ENCODE peak calls at places on chromosome 10, in five cellular contexts. E is GM23248, L is MM.1S, R is heart left ventricle, A is colonic mucosa. U is an unnamed sample. For H3K27me3, the result is how much of the 10 kb centered on the place peaks cover.

GRCh38 chr10:117226813-117227451 is 14.0 kb upstream of the SLC18A2 start:
- DNase-seq in E (peak), L (no peak), R (no peak), A (peak), U (no peak)

GRCh38 chr10:128147669-128148068 is 21.4 kb upstream of the MKI67 start:
- DNase-seq in E (peak), L (no peak), R (no peak), A (no peak), U (no peak)

GRCh38 chr10:47022311-47023131 is 111.3 kb downstream of the PTPN20 start:
- DNase-seq in E (no peak), L (no peak), R (no peak), A (no peak), U (peak)

GRCh38 chr10:114538544-114538906 is 119.5 kb downstream of the ABLIM1 start:
- DNase-seq in E (no peak), L (peak), R (no peak), A (peak), U (peak)

GRCh38 chr10:112834661-112835060 is 115.4 kb upstream of the TCF7L2 start:
- DNase-seq in E (no peak), L (no peak), R (no peak), A (no peak), U (no peak)

GRCh38 chr10:24384954-24385353 is 176.0 kb downstream of the KIAA1217 start:
- DNase-seq in E (no peak), L (no peak), R (no peak), A (no peak), U (no peak)

GRCh38 chr10:8674230-8674629 is 619.7 kb downstream of the GATA3 start:
- DNase-seq in E (no peak), L (no peak), R (no peak), A (no peak), U (no peak)

GRCh38 chr10:34113504-34114225 is 701.4 kb downstream of the PARD3 start:
- DNase-seq in E (no peak), L (no peak), R (no peak), A (no peak), U (no peak)

DNA sequence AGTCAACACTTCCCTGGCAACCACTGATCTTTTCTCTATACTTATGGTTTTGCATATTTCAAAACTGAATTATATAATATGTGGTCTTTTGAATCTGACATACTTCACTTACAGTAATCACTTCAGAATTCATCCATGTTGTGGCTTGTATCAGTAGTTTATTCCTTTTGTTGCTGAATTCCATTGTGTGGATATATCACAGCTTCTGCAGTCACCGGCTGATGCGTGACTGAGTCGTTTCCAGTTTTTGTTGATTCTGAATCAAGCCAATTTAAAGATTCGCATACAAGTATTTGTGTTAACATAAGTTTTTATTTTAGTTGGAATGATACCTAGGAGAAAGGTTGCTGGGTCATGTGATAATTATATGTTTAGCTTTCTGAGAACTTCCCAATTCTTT is 672.5 kb upstream of the ANKRD30A start:
- DNase-seq in E (no peak), L (no peak), R (no peak), A (no peak), U (no peak)
- H3K27me3 ChIP-seq in E (under half), L (under half), R (under half), A (under half), U (under half)

DNA sequence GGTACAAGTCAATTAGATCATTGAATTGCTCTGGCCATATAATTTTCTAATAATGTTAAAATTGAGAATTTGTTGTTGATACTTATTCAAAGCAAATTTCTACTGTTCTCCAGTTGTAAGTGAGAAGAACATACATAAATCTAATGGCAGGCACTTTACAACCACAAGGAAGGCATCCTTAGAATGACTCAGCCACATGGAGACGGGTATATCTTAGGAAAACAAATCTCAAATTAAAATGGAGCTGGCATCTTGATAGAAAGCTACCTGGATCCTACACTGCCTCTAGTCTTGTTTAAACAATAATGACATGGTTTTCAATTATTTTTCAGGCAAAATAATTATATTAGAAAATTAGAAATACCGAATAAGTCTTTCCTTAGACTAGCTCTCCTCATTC is 1183.7 kb upstream of the SORCS1 start:
- DNase-seq in E (no peak), L (no peak), R (no peak), A (no peak), U (no peak)
- H3K27me3 ChIP-seq in E (under half), L (under half), R (under half), A (under half), U (under half)

GRCh38 chr10:70053212-70053895 is 708 bp downstream of the MACROH2A2 start:
- DNase-seq in E (peak), L (no peak), R (peak), A (peak), U (peak)

GRCh38 chr10:70054902-70055301 is 2.3 kb downstream of the MACROH2A2 start:
- DNase-seq in E (no peak), L (no peak), R (no peak), A (no peak), U (no peak)

GRCh38 chr10:70055550-70055949 is 2.9 kb downstream of the MACROH2A2 start:
- DNase-seq in E (peak), L (no peak), R (no peak), A (no peak), U (no peak)

GRCh38 chr10:70052462-70053211 is at the start of gene MACROH2A2:
- DNase-seq in E (peak), L (no peak), R (peak), A (peak), U (peak)

DNA sequence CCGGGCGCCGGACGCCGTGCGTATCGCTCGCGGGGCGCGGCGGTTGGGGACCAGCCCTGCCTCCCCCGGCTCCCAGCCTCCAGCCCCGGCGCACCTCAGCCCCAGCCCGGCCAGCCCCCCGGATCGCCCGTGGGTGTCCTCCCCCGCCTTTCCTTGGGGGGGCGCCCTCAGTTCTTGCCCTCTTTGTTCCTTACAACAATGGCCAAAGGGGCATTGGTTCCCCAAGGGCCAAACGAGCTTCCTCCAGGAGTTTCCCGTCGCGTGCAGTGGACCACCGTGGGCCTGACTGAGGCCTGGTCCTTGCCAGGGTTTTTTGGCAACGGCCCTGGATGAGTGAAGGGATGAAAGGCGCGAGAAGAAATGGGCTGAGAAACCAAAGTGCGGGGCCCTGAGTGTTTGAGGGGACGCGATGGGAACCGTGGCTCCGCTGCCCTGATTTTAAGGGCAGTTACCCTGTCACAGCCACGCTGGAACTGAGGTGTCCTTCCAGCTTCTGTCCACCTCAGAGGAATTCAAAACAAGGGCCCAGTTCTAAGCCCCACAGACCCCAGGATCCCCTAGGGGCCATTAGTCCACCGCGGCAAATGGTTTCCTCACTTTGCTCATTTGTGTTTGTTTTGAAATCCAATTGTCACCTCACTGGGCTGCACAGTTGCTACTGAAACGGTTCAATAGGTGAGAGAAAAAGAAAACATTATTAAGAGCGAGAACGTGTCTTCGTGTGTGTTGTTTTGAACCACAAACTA is 1.4 kb downstream of the MACROH2A2 start:
- DNase-seq in E (no peak), L (no peak), R (peak), A (peak), U (peak)
- H3K27me3 ChIP-seq in E (under half), L (under half), R (under half), A (under half), U (under half)

GRCh38 chr10:14299516-14299915 is 31.2 kb downstream of the FRMD4A start:
- DNase-seq in E (no peak), L (no peak), R (no peak), A (no peak), U (no peak)
- H3K27me3 ChIP-seq in E (under half), L (under half), R (under half), A (under half), U (under half)

DNA sequence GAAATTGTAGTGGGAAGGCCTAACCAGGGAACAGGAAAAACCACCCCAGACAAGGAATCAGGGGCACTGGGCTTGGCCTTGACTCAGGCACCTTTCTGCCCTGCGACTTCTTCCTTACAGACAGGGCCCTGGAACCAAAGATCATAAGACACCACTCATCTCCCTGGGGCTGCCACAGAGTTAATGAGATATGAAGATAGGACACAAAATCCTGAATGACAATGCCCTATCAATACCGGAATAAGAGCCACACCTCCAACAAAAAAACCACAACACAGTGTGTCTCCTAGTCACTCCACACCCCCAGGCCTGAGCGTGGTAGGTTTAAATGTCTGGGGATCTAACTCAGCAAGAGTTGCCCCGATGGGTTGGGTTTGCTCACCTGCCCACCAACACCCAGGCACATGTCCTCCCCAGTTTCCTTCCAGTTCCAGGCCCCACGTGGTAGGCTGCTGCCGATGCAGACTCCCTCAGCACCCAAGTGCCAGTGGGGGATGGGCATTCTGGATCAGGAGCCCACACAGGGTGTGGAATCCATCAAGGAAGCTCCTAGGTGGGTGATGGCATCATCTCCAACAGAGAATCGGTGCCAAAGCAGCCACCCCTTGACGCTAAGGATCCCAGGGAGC is 3.9 kb downstream of the DLG5 start:
- DNase-seq in E (no peak), L (no peak), R (no peak), A (no peak), U (no peak)
- H3K27me3 ChIP-seq in E (under half), L (under half), R (under half), A (under half), U (under half)

GRCh38 chr10:100829103-100829870 is 83.5 kb upstream of the SLF2 start:
- DNase-seq in E (peak), L (peak), R (no peak), A (no peak), U (no peak)
- H3K27me3 ChIP-seq in E (half or more), L (half or more), R (half or more), A (half or more), U (under half)

GRCh38 chr10:131979821-131980270 is 1.9 kb downstream of the BNIP3 start:
- DNase-seq in E (peak), L (no peak), R (peak), A (no peak), U (peak)
- H3K27me3 ChIP-seq in E (under half), L (under half), R (under half), A (under half), U (under half)

GRCh38 chr10:48818861-48819490 is 120.7 kb downstream of the LRRC18 start:
- DNase-seq in E (no peak), L (no peak), R (no peak), A (no peak), U (no peak)
- H3K27me3 ChIP-seq in E (under half), L (under half), R (under half), A (under half), U (under half)

GRCh38 chr10:93995182-93995581 is 1.5 kb downstream of the PLCE1 start:
- DNase-seq in E (no peak), L (no peak), R (no peak), A (no peak), U (no peak)
- H3K27me3 ChIP-seq in E (under half), L (under half), R (under half), A (under half), U (under half)